ENCODE peak calls at places on chromosomes 1 and 21, in six cellular contexts. N, K, T, C, I and U are unnamed samples.

GRCh38 chr1:232906441-232906840 is 44.0 kb upstream of the NTPCR start:
- DNase-seq in N (no peak), K (no peak), T (no peak), C (no peak), I (no peak), U (no peak)

GRCh38 chr1:28341591-28341990 is 12.8 kb downstream of the MED18 start:
- DNase-seq in N (peak; percentile 85), K (no peak), T (peak; percentile 45), C (no peak), I (no peak), U (no peak)

GRCh38 chr21:36347962-36348328 is 27.9 kb downstream of the MORC3 start:
- DNase-seq in N (peak; percentile 47), K (no peak), T (peak; percentile 58), C (no peak), I (no peak), U (no peak)

GRCh38 chr1:46616277-46617107 is at the start of gene MOB3C:
- DNase-seq in N (no peak), K (peak; percentile 71), T (peak; percentile 77), C (peak; percentile 47), I (peak; percentile 75), U (peak; percentile 76)

GRCh38 chr1:56477164-56478111 is 101.9 kb downstream of the PLPP3 start:
- DNase-seq in N (no peak), K (no peak), T (peak; percentile 65), C (no peak), I (no peak), U (peak; percentile 35)

GRCh38 chr1:52994658-52995057 is 67.4 kb upstream of the PODN start:
- DNase-seq in N (no peak), K (no peak), T (no peak), C (no peak), I (no peak), U (no peak)

GRCh38 chr1:110846861-110847260 is 26.1 kb upstream of the CD53 start:
- DNase-seq in N (no peak), K (no peak), T (no peak), C (no peak), I (no peak), U (no peak)

GRCh38 chr1:46556822-46557221 is 5.4 kb upstream of the KNCN start:
- DNase-seq in N (peak; percentile 90), K (no peak), T (peak; percentile 56), C (no peak), I (no peak), U (no peak)

GRCh38 chr1:17540255-17541001 is 930 bp downstream of the ARHGEF10L start:
- DNase-seq in N (no peak), K (no peak), T (no peak), C (no peak), I (no peak), U (no peak)

GRCh38 chr1:233543338-233544255 is 70.3 kb upstream of the KCNK1 start:
- DNase-seq in N (peak; percentile 100), K (no peak), T (peak; percentile 33), C (no peak), I (no peak), U (no peak)

GRCh38 chr1:210570116-210570515 is 241.4 kb downstream of the HHAT start:
- DNase-seq in N (no peak), K (no peak), T (no peak), C (no peak), I (no peak), U (no peak)

GRCh38 chr1:41627491-41628280 is 143.2 kb upstream of the EDN2 start:
- DNase-seq in N (no peak), K (no peak), T (no peak), C (no peak), I (no peak), U (no peak)

GRCh38 chr1:234585333-234586055 is 24.5 kb downstream of the IRF2BP2 start:
- DNase-seq in N (no peak), K (no peak), T (peak; percentile 55), C (no peak), I (no peak), U (no peak)

GRCh38 chr1:52662645-52663313 is 29.8 kb downstream of the SHISAL2A start:
- DNase-seq in N (peak; percentile 98), K (no peak), T (peak; percentile 52), C (no peak), I (no peak), U (no peak)

GRCh38 chr1:241074507-241074906 is 282.5 kb downstream of the RGS7 start:
- DNase-seq in N (no peak), K (no peak), T (no peak), C (no peak), I (no peak), U (no peak)

GRCh38 chr1:211420845-211421454 is 71.0 kb downstream of the RD3 start:
- DNase-seq in N (no peak), K (no peak), T (peak; percentile 39), C (no peak), I (no peak), U (no peak)

GRCh38 chr1:234619794-234620247 is 9.8 kb upstream of the IRF2BP2 start:
- DNase-seq in N (no peak), K (no peak), T (no peak), C (no peak), I (no peak), U (no peak)

GRCh38 chr21:29627905-29628304 is 311.9 kb downstream of the GRIK1 start:
- DNase-seq in N (no peak), K (no peak), T (no peak), C (no peak), I (no peak), U (no peak)

GRCh38 chr1:228336308-228337030 is 70.2 kb downstream of the TRIM11 start:
- DNase-seq in N (no peak), K (no peak), T (peak; percentile 49), C (no peak), I (no peak), U (no peak)

GRCh38 chr1:8880068-8880676 is 1.7 kb upstream of the ENO1 start:
- DNase-seq in N (peak; percentile 90), K (peak; percentile 67), T (peak; percentile 97), C (no peak), I (peak; percentile 50), U (no peak)

GRCh38 chr1:26044971-26045711 is 777 bp downstream of the SLC30A2 start:
- DNase-seq in N (no peak), K (no peak), T (no peak), C (no peak), I (no peak), U (no peak)

GRCh38 chr1:1230656-1231399 is 973 bp downstream of the SDF4 start:
- DNase-seq in N (peak; percentile 52), K (no peak), T (peak; percentile 77), C (no peak), I (no peak), U (no peak)

GRCh38 chr1:62245201-62245600 is 50.6 kb downstream of the L1TD1 start:
- DNase-seq in N (peak; percentile 48), K (no peak), T (no peak), C (no peak), I (no peak), U (no peak)

GRCh38 chr1:27602510-27603319 is 1.2 kb downstream of the AHDC1 start:
- DNase-seq in N (no peak), K (no peak), T (peak; percentile 31), C (no peak), I (no peak), U (no peak)